ENCODE peak calls at places on chromosomes 12 and 14, in ten cellular contexts. One of them, this sample, is unnamed.

GRCh38 chr12:91763654-91764439 is 381.8 kb downstream of the BTG1 start:
- DNase-seq in cardiac muscle cell: peak
- DNase-seq in cardiac fibroblast: no peak
- DNase-seq in tibial artery: no peak
- DNase-seq in RWPE1: no peak
- DNase-seq in lung: no peak
- DNase-seq in mammary epithelial cell: no peak
- DNase-seq in left lung: no peak
- DNase-seq in neural progenitor cell: no peak
- DNase-seq in endothelial cell: no peak
- DNase-seq in this sample: no peak

GRCh38 chr12:109870648-109871047 is 9.7 kb downstream of the GLTP start:
- DNase-seq in cardiac muscle cell: no peak
- DNase-seq in cardiac fibroblast: peak
- DNase-seq in tibial artery: no peak
- DNase-seq in RWPE1: no peak
- DNase-seq in lung: no peak
- DNase-seq in mammary epithelial cell: peak
- DNase-seq in left lung: no peak
- DNase-seq in neural progenitor cell: no peak
- DNase-seq in endothelial cell: no peak
- DNase-seq in this sample: no peak

GRCh38 chr12:33589609-33590114 is 150.0 kb upstream of the SYT10 start:
- DNase-seq in cardiac muscle cell: no peak
- DNase-seq in cardiac fibroblast: no peak
- DNase-seq in tibial artery: no peak
- DNase-seq in RWPE1: no peak
- DNase-seq in lung: no peak
- DNase-seq in mammary epithelial cell: no peak
- DNase-seq in left lung: no peak
- DNase-seq in neural progenitor cell: peak
- DNase-seq in endothelial cell: no peak
- DNase-seq in this sample: no peak

GRCh38 chr12:126189856-126190255 is 1124.6 kb downstream of the AACS start:
- DNase-seq in cardiac muscle cell: no peak
- DNase-seq in cardiac fibroblast: peak
- DNase-seq in tibial artery: no peak
- DNase-seq in RWPE1: no peak
- DNase-seq in lung: no peak
- DNase-seq in mammary epithelial cell: no peak
- DNase-seq in left lung: no peak
- DNase-seq in neural progenitor cell: no peak
- DNase-seq in endothelial cell: no peak
- DNase-seq in this sample: no peak

GRCh38 chr12:16600525-16600924 is 5.4 kb downstream of the LMO3 start:
- DNase-seq in cardiac muscle cell: no peak
- DNase-seq in cardiac fibroblast: no peak
- DNase-seq in tibial artery: no peak
- DNase-seq in RWPE1: no peak
- DNase-seq in lung: no peak
- DNase-seq in mammary epithelial cell: no peak
- DNase-seq in left lung: no peak
- DNase-seq in neural progenitor cell: no peak
- DNase-seq in endothelial cell: no peak
- DNase-seq in this sample: no peak

GRCh38 chr12:21615441-21615840 is 10.8 kb upstream of the GYS2 start:
- DNase-seq in cardiac muscle cell: peak
- DNase-seq in cardiac fibroblast: peak
- DNase-seq in tibial artery: no peak
- DNase-seq in RWPE1: no peak
- DNase-seq in lung: no peak
- DNase-seq in mammary epithelial cell: no peak
- DNase-seq in left lung: no peak
- DNase-seq in neural progenitor cell: no peak
- DNase-seq in endothelial cell: no peak
- DNase-seq in this sample: no peak

GRCh38 chr12:108129017-108129812 is at the start of gene WSCD2:
- DNase-seq in cardiac muscle cell: peak
- DNase-seq in cardiac fibroblast: peak
- DNase-seq in tibial artery: peak
- DNase-seq in RWPE1: peak
- DNase-seq in lung: no peak
- DNase-seq in mammary epithelial cell: peak
- DNase-seq in left lung: peak
- DNase-seq in neural progenitor cell: peak
- DNase-seq in endothelial cell: peak
- DNase-seq in this sample: no peak

GRCh38 chr12:103495158-103495782 is 498 bp downstream of the C12orf42 start:
- DNase-seq in cardiac muscle cell: no peak
- DNase-seq in cardiac fibroblast: no peak
- DNase-seq in tibial artery: no peak
- DNase-seq in RWPE1: no peak
- DNase-seq in lung: no peak
- DNase-seq in mammary epithelial cell: peak
- DNase-seq in left lung: peak
- DNase-seq in neural progenitor cell: peak
- DNase-seq in endothelial cell: peak
- DNase-seq in this sample: no peak

GRCh38 chr12:51819851-51820720 is 28.4 kb downstream of the FIGNL2 start:
- DNase-seq in cardiac muscle cell: no peak
- DNase-seq in cardiac fibroblast: peak
- DNase-seq in tibial artery: no peak
- DNase-seq in RWPE1: no peak
- DNase-seq in lung: no peak
- DNase-seq in mammary epithelial cell: no peak
- DNase-seq in left lung: no peak
- DNase-seq in neural progenitor cell: peak
- DNase-seq in endothelial cell: no peak
- DNase-seq in this sample: no peak

GRCh38 chr12:102638777-102639176 is 158.4 kb upstream of the IGF1 start:
- DNase-seq in cardiac muscle cell: peak
- DNase-seq in cardiac fibroblast: peak
- DNase-seq in tibial artery: no peak
- DNase-seq in RWPE1: no peak
- DNase-seq in lung: no peak
- DNase-seq in mammary epithelial cell: no peak
- DNase-seq in left lung: no peak
- DNase-seq in neural progenitor cell: no peak
- DNase-seq in endothelial cell: no peak
- DNase-seq in this sample: no peak

GRCh38 chr12:119204716-119205285 is 26.1 kb downstream of the HSPB8 start:
- DNase-seq in cardiac muscle cell: no peak
- DNase-seq in cardiac fibroblast: no peak
- DNase-seq in tibial artery: no peak
- DNase-seq in RWPE1: no peak
- DNase-seq in lung: no peak
- DNase-seq in mammary epithelial cell: no peak
- DNase-seq in left lung: no peak
- DNase-seq in neural progenitor cell: no peak
- DNase-seq in endothelial cell: no peak
- DNase-seq in this sample: no peak

GRCh38 chr12:106780010-106780625 is 5.6 kb downstream of the RIC8B start:
- DNase-seq in cardiac muscle cell: no peak
- DNase-seq in cardiac fibroblast: peak
- DNase-seq in tibial artery: no peak
- DNase-seq in RWPE1: peak
- DNase-seq in lung: no peak
- DNase-seq in mammary epithelial cell: peak
- DNase-seq in left lung: no peak
- DNase-seq in neural progenitor cell: no peak
- DNase-seq in endothelial cell: no peak
- DNase-seq in this sample: no peak

GRCh38 chr12:116800918-116801317 is 62.8 kb downstream of the RNFT2 start:
- DNase-seq in cardiac muscle cell: no peak
- DNase-seq in cardiac fibroblast: no peak
- DNase-seq in tibial artery: no peak
- DNase-seq in RWPE1: no peak
- DNase-seq in lung: no peak
- DNase-seq in mammary epithelial cell: no peak
- DNase-seq in left lung: no peak
- DNase-seq in neural progenitor cell: no peak
- DNase-seq in endothelial cell: no peak
- DNase-seq in this sample: no peak

GRCh38 chr12:127559349-127560040 is 707.5 kb upstream of the TMEM132C start:
- DNase-seq in cardiac muscle cell: peak
- DNase-seq in cardiac fibroblast: peak
- DNase-seq in tibial artery: no peak
- DNase-seq in RWPE1: peak
- DNase-seq in lung: no peak
- DNase-seq in mammary epithelial cell: peak
- DNase-seq in left lung: peak
- DNase-seq in neural progenitor cell: peak
- DNase-seq in endothelial cell: peak
- DNase-seq in this sample: no peak

GRCh38 chr14:22646570-22647254 is 2.6 kb upstream of the OR6J1 start:
- DNase-seq in cardiac muscle cell: peak
- DNase-seq in cardiac fibroblast: peak
- DNase-seq in tibial artery: no peak
- DNase-seq in RWPE1: peak
- DNase-seq in lung: no peak
- DNase-seq in mammary epithelial cell: peak
- DNase-seq in left lung: no peak
- DNase-seq in neural progenitor cell: no peak
- DNase-seq in endothelial cell: no peak
- DNase-seq in this sample: no peak

GRCh38 chr14:74459289-74459946 is 33.4 kb upstream of the SYNDIG1L start:
- DNase-seq in cardiac muscle cell: peak
- DNase-seq in cardiac fibroblast: peak
- DNase-seq in tibial artery: no peak
- DNase-seq in RWPE1: peak
- DNase-seq in lung: no peak
- DNase-seq in mammary epithelial cell: peak
- DNase-seq in left lung: no peak
- DNase-seq in neural progenitor cell: peak
- DNase-seq in endothelial cell: peak
- DNase-seq in this sample: no peak
- TF ChIP-seq CTCF in cardiac muscle cell: peak
- TF ChIP-seq CTCF in cardiac fibroblast: peak
- TF ChIP-seq CTCF in tibial artery: peak
- TF ChIP-seq CTCF in RWPE1: peak
- TF ChIP-seq CTCF in lung: no peak
- TF ChIP-seq CTCF in mammary epithelial cell: peak
- TF ChIP-seq CTCF in left lung: peak
- TF ChIP-seq CTCF in neural progenitor cell: peak
- TF ChIP-seq CTCF in endothelial cell: peak
- TF ChIP-seq CTCF in this sample: no peak

GRCh38 chr14:33794791-33795300 is 156.0 kb downstream of the EGLN3 start:
- DNase-seq in cardiac muscle cell: no peak
- DNase-seq in cardiac fibroblast: peak
- DNase-seq in tibial artery: no peak
- DNase-seq in RWPE1: peak
- DNase-seq in lung: no peak
- DNase-seq in mammary epithelial cell: peak
- DNase-seq in left lung: no peak
- DNase-seq in neural progenitor cell: no peak
- DNase-seq in endothelial cell: no peak
- DNase-seq in this sample: no peak

GRCh38 chr14:33791971-33792370 is 158.9 kb downstream of the EGLN3 start:
- DNase-seq in cardiac muscle cell: no peak
- DNase-seq in cardiac fibroblast: no peak
- DNase-seq in tibial artery: no peak
- DNase-seq in RWPE1: no peak
- DNase-seq in lung: no peak
- DNase-seq in mammary epithelial cell: no peak
- DNase-seq in left lung: no peak
- DNase-seq in neural progenitor cell: peak
- DNase-seq in endothelial cell: no peak
- DNase-seq in this sample: no peak

GRCh38 chr14:33792387-33793368 is 158.2 kb downstream of the EGLN3 start:
- DNase-seq in cardiac muscle cell: peak
- DNase-seq in cardiac fibroblast: peak
- DNase-seq in tibial artery: peak
- DNase-seq in RWPE1: peak
- DNase-seq in lung: peak
- DNase-seq in mammary epithelial cell: peak
- DNase-seq in left lung: peak
- DNase-seq in neural progenitor cell: peak
- DNase-seq in endothelial cell: peak
- DNase-seq in this sample: peak

GRCh38 chr14:33796356-33796755 is 154.5 kb downstream of the EGLN3 start:
- DNase-seq in cardiac muscle cell: peak
- DNase-seq in cardiac fibroblast: peak
- DNase-seq in tibial artery: no peak
- DNase-seq in RWPE1: no peak
- DNase-seq in lung: no peak
- DNase-seq in mammary epithelial cell: no peak
- DNase-seq in left lung: no peak
- DNase-seq in neural progenitor cell: no peak
- DNase-seq in endothelial cell: no peak
- DNase-seq in this sample: no peak

GRCh38 chr14:33793711-33794110 is 157.2 kb downstream of the EGLN3 start:
- DNase-seq in cardiac muscle cell: no peak
- DNase-seq in cardiac fibroblast: no peak
- DNase-seq in tibial artery: no peak
- DNase-seq in RWPE1: no peak
- DNase-seq in lung: no peak
- DNase-seq in mammary epithelial cell: no peak
- DNase-seq in left lung: no peak
- DNase-seq in neural progenitor cell: peak
- DNase-seq in endothelial cell: no peak
- DNase-seq in this sample: no peak
- TF ChIP-seq CTCF in cardiac muscle cell: no peak
- TF ChIP-seq CTCF in cardiac fibroblast: no peak
- TF ChIP-seq CTCF in tibial artery: no peak
- TF ChIP-seq CTCF in RWPE1: no peak
- TF ChIP-seq CTCF in lung: no peak
- TF ChIP-seq CTCF in mammary epithelial cell: no peak
- TF ChIP-seq CTCF in left lung: no peak
- TF ChIP-seq CTCF in neural progenitor cell: no peak
- TF ChIP-seq CTCF in endothelial cell: no peak
- TF ChIP-seq CTCF in this sample: no peak

DNA sequence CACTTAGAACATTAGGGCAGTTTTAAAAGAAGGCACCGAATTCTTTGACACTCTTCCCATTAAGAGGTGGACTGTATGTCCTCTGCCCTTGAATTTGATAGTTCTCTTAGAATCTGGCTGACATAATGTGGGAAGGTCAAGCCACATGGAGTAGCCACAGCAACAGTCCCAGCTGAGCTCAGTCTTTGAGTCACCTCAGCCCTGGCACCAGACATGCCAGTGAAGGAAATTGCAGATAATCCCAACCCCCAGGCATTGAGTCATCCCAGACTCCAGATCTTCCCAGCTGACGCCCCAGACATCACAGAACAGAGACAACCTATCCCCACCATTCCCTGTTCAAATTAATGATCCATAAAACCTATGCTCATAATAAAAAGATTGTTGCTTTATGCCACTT is 83.4 kb downstream of the GTF2A1 start:
- DNase-seq in cardiac muscle cell: peak
- DNase-seq in cardiac fibroblast: peak
- DNase-seq in tibial artery: no peak
- DNase-seq in RWPE1: peak
- DNase-seq in lung: no peak
- DNase-seq in mammary epithelial cell: peak
- DNase-seq in left lung: no peak
- DNase-seq in neural progenitor cell: no peak
- DNase-seq in endothelial cell: no peak
- DNase-seq in this sample: no peak
- TF ChIP-seq CTCF in cardiac muscle cell: no peak
- TF ChIP-seq CTCF in cardiac fibroblast: no peak
- TF ChIP-seq CTCF in tibial artery: no peak
- TF ChIP-seq CTCF in RWPE1: no peak
- TF ChIP-seq CTCF in lung: no peak
- TF ChIP-seq CTCF in mammary epithelial cell: no peak
- TF ChIP-seq CTCF in left lung: no peak
- TF ChIP-seq CTCF in neural progenitor cell: no peak
- TF ChIP-seq CTCF in endothelial cell: no peak
- TF ChIP-seq CTCF in this sample: no peak

GRCh38 chr14:65835501-65835900 is 423.0 kb downstream of the FUT8 start:
- DNase-seq in cardiac muscle cell: no peak
- DNase-seq in cardiac fibroblast: no peak
- DNase-seq in tibial artery: no peak
- DNase-seq in RWPE1: no peak
- DNase-seq in lung: no peak
- DNase-seq in mammary epithelial cell: no peak
- DNase-seq in left lung: no peak
- DNase-seq in neural progenitor cell: no peak
- DNase-seq in endothelial cell: no peak
- DNase-seq in this sample: no peak
- TF ChIP-seq CTCF in cardiac muscle cell: no peak
- TF ChIP-seq CTCF in cardiac fibroblast: no peak
- TF ChIP-seq CTCF in tibial artery: no peak
- TF ChIP-seq CTCF in RWPE1: no peak
- TF ChIP-seq CTCF in lung: no peak
- TF ChIP-seq CTCF in mammary epithelial cell: no peak
- TF ChIP-seq CTCF in left lung: no peak
- TF ChIP-seq CTCF in neural progenitor cell: no peak
- TF ChIP-seq CTCF in endothelial cell: no peak
- TF ChIP-seq CTCF in this sample: no peak